ENCODE peak calls at places on chromosomes 4 and X, in five cellular contexts. D is MM.1S; N is CD4-positive, alpha-beta T cell; Z is A549; Q is upper lobe of left lung. Y is an unnamed sample.

GRCh38 chr4:88803600-88804096 is 106.0 kb upstream of the NAP1L5 start:
- DNase-seq in D (no peak), Z (peak; percentile 28), N (no peak), Q (no peak), Y (peak; percentile 15)

GRCh38 chr4:7199129-7199725 is 6.9 kb downstream of the SORCS2 start:
- DNase-seq in Z (no peak), D (no peak), Q (peak; percentile 66), N (no peak), Y (no peak)

GRCh38 chr4:67327245-67327860 is 217.9 kb downstream of the CENPC start:
- DNase-seq in Q (no peak), Z (peak; percentile 57), N (peak; percentile 3), D (peak; percentile 72), Y (peak; percentile 7)

GRCh38 chr4:128221556-128221955 is 66.1 kb downstream of the PGRMC2 start:
- DNase-seq in N (no peak), D (no peak), Z (no peak), Q (no peak), Y (no peak)

GRCh38 chrX:48521353-48522243 is at the start of gene EBP:
- DNase-seq in Q (peak; percentile 96), Z (peak; percentile 94), D (peak; percentile 93), N (peak; percentile 92), Y (peak; percentile 67)

GRCh38 chr4:155960522-155960921 is 6.9 kb upstream of the CTSO start:
- DNase-seq in Z (no peak), N (no peak), D (no peak), Q (no peak), Y (no peak)

GRCh38 chr4:151530230-151530629 is 121.3 kb downstream of the FHIP1A start:
- DNase-seq in Z (no peak), D (no peak), Q (no peak), N (no peak), Y (no peak)

GRCh38 chr4:89619230-89619962 is 217.6 kb downstream of the SNCA start:
- DNase-seq in Q (no peak), Z (no peak), D (no peak), N (no peak), Y (no peak)

GRCh38 chr4:154230723-154231122 is 260.9 kb downstream of the DCHS2 start:
- DNase-seq in Z (no peak), Q (no peak), D (no peak), N (no peak), Y (no peak)

GRCh38 chr4:48409203-48409602 is 67.9 kb downstream of the SLAIN2 start:
- DNase-seq in N (no peak), Z (no peak), Q (no peak), D (no peak), Y (no peak)

DNA sequence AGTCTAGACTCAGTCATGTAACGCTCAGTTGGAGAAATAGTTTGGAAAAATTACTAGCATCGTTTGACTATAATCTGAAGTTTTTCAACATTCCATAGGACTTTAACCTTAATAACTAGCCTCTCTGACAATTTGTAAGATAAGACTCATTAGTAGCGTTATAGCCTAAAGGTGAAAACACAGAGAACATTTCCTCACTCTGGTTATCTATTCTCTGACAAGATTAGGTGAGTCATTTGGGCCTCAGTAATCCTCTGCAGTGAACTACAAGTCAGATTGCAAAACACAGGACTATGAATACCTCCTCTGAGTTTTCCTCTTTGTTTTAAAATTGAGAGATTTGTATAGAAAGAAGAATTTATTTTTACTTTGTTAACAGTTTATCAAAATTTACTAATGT is 31.8 kb upstream of the PDLIM5 start:
- DNase-seq in Z (peak; percentile 24), D (no peak), Q (no peak), N (no peak), Y (no peak)
- H3K27ac ChIP-seq in Z (peak overlapping the region; percentile 63), D (no peak overlapping the region), Q (no peak overlapping the region), N (no peak overlapping the region), Y (no peak overlapping the region)

GRCh38 chr4:183448436-183448835 is 4.0 kb downstream of the CDKN2AIP start:
- DNase-seq in D (no peak), Z (no peak), N (no peak), Q (no peak), Y (no peak)

GRCh38 chr4:183450108-183450507 is 5.7 kb downstream of the CDKN2AIP start:
- DNase-seq in Z (no peak), Q (no peak), D (no peak), N (no peak), Y (no peak)

GRCh38 chr4:183447646-183448045 is 3.2 kb downstream of the CDKN2AIP start:
- DNase-seq in Q (no peak), N (no peak), D (no peak), Z (no peak), Y (no peak)

GRCh38 chr4:183444953-183445543 is 612 bp downstream of the CDKN2AIP start:
- DNase-seq in Q (peak; percentile 91), Z (no peak), N (no peak), D (peak; percentile 61), Y (peak; percentile 56)

DNA sequence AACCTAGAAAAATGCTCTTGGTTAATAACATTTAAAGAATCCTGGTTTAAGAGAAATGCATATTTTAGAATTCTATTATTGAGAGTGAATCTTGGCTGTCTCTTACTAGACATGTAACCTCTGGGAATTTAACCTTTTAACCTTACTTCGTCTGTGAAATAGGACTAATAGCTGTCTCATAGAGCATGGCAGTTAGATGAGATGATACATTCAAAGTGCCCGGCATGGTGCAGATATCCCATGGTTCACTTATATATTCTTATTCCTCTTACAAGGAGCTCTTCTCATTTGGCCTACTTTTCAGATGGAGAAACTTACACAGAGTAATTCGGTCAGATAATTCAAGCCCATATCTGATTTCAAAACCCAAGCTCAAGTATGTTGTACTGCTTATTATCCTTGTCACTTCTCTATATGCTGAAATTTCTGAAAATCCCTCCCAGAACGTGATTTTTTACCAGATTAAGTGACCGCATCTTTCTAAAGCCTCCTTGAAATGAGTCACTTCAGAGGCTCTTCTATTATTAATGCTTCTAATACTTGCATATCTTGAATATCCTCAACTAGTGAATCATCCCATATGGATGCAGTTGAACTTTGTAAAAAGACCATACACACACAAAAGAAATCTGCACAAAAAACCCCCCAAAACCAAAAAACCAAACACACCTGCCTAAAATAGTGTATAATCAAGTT is 4.9 kb downstream of the CDKN2AIP start:
- DNase-seq in N (no peak), Q (no peak), Z (no peak), D (no peak), Y (no peak)
- H3K27ac ChIP-seq in N (no peak overlapping the region), Q (no peak overlapping the region), Z (no peak overlapping the region), D (no peak overlapping the region), Y (no peak overlapping the region)

GRCh38 chr4:146398896-146399443 is 122.8 kb downstream of the SLC10A7 start:
- DNase-seq in D (no peak), Z (no peak), N (no peak), Q (no peak), Y (no peak)
- H3K27ac ChIP-seq in D (no peak overlapping the region), Z (no peak overlapping the region), N (no peak overlapping the region), Q (no peak overlapping the region), Y (no peak overlapping the region)

DNA sequence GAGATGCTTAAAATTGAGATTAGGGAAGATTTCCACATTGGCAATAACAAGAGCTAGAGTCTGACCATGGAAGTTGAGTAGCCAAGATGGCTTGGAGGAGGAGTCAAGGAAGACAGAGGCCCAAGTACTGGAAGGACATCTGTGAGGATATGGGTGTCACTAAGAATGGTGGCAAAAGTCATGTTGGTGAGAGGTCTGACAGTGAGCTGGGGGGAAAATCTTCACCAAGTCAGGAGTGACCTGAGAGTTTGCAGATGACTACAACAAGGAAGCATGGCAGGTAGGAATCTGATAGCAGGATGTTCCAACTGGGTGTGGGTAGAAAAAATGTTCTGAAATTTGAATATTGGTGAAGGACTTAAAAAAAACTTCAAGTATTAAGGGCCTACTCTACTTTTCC is 103.3 kb downstream of the SHROOM3 start:
- DNase-seq in Q (no peak), D (no peak), Z (no peak), N (no peak), Y (no peak)
- H3K27ac ChIP-seq in Q (no peak overlapping the region), D (no peak overlapping the region), Z (no peak overlapping the region), N (no peak overlapping the region), Y (no peak overlapping the region)

GRCh38 chrX:66007851-66008250 is 32.0 kb downstream of the VSIG4 start:
- DNase-seq in Q (no peak), D (no peak), N (no peak), Z (no peak), Y (no peak)

GRCh38 chrX:66008403-66008970 is 31.4 kb downstream of the VSIG4 start:
- DNase-seq in N (no peak), Z (no peak), Q (no peak), D (no peak), Y (no peak)

GRCh38 chrX:66002832-66003680 is 36.8 kb downstream of the VSIG4 start:
- DNase-seq in N (no peak), Z (no peak), Q (no peak), D (no peak), Y (no peak)

GRCh38 chrX:66005832-66006449 is 33.9 kb downstream of the VSIG4 start:
- DNase-seq in Q (no peak), N (no peak), Z (no peak), D (no peak), Y (no peak)

GRCh38 chrX:66004928-66005831 is 34.7 kb downstream of the VSIG4 start:
- DNase-seq in D (peak; percentile 26), N (no peak), Q (no peak), Z (no peak), Y (no peak)
- H3K27ac ChIP-seq in D (peak overlapping the region; percentile 33), N (peak overlapping the region; percentile 22), Q (no peak overlapping the region), Z (no peak overlapping the region), Y (no peak overlapping the region)

GRCh38 chrX:40061005-40061404 is 36.8 kb downstream of the BCOR start:
- DNase-seq in D (no peak), Q (no peak), N (no peak), Z (no peak), Y (no peak)
- H3K27ac ChIP-seq in D (no peak overlapping the region), Q (no peak overlapping the region), N (no peak overlapping the region), Z (no peak overlapping the region), Y (no peak overlapping the region)

GRCh38 chr4:52203351-52203750 is 152.2 kb downstream of the SPATA18 start:
- DNase-seq in Z (no peak), Q (no peak), D (no peak), N (no peak), Y (no peak)
- H3K27ac ChIP-seq in Z (no peak overlapping the region), Q (no peak overlapping the region), D (no peak overlapping the region), N (no peak overlapping the region), Y (no peak overlapping the region)

GRCh38 chrX:11437642-11438379 is 144.6 kb downstream of the AMELX start:
- DNase-seq in Z (no peak), N (no peak), Q (peak; percentile 2), D (peak; percentile 46), Y (no peak)
- H3K27ac ChIP-seq in Z (no peak overlapping the region), N (no peak overlapping the region), Q (no peak overlapping the region), D (no peak overlapping the region), Y (no peak overlapping the region)